ENCODE peak calls at places on chromosomes 4 and X, in four cellular contexts. T, F, L and I are unnamed samples.

GRCh38 chrX:119407681-119408080 is 8.5 kb downstream of the SLC25A43 start:
- DNase-seq in T (no peak), F (no peak), L (no peak), I (no peak)

GRCh38 chr4:3599951-3600350 is 67.7 kb upstream of the LRPAP1 start:
- DNase-seq in T (no peak), F (no peak), L (no peak), I (no peak)

GRCh38 chr4:75633846-75634245 is 3.5 kb upstream of the CDKL2 start:
- DNase-seq in T (no peak), F (no peak), L (no peak), I (no peak)

GRCh38 chrX:2870650-2871049 is 41.9 kb downstream of the GYG2 start:
- DNase-seq in T (no peak), F (no peak), L (no peak), I (no peak)

GRCh38 chrX:46965125-46965758 is 53.0 kb downstream of the JADE3 start:
- DNase-seq in T (no peak), F (no peak), L (no peak), I (no peak)

GRCh38 chr4:10157478-10158354 is 41.1 kb upstream of the WDR1 start:
- DNase-seq in T (peak; percentile 27), F (peak; percentile 58), L (peak; percentile 55), I (peak; percentile 33)

GRCh38 chrX:132490086-132490419 is 1.2 kb upstream of the MBNL3 start:
- DNase-seq in T (no peak), F (no peak), L (no peak), I (no peak)

GRCh38 chrX:40105016-40105790 is 7.4 kb upstream of the BCOR start:
- DNase-seq in T (no peak), F (peak; percentile 21), L (no peak), I (no peak)

GRCh38 chr4:2280531-2281300 is 18.8 kb upstream of the MXD4 start:
- DNase-seq in T (peak; percentile 17), F (no peak), L (no peak), I (no peak)

GRCh38 chrX:130560558-130560957 is 158.8 kb downstream of the RBMX2 start:
- DNase-seq in T (no peak), F (no peak), L (no peak), I (no peak)

GRCh38 chr4:42523066-42523718 is 125.9 kb downstream of the SHISA3 start:
- DNase-seq in T (no peak), F (no peak), L (no peak), I (no peak)

GRCh38 chrX:103782640-103783039 is 6.0 kb downstream of the PLP1 start:
- DNase-seq in T (no peak), F (no peak), L (peak; percentile 18), I (no peak)

GRCh38 chr4:26861434-26862186 is 969 bp downstream of the STIM2 start:
- DNase-seq in T (peak; percentile 87), F (peak; percentile 11), L (peak; percentile 63), I (peak; percentile 87)

GRCh38 chr4:8472689-8473197 is 32.2 kb downstream of the TRMT44 start:
- DNase-seq in T (no peak), F (no peak), L (peak; percentile 12), I (no peak)

GRCh38 chrX:94123062-94123461 is 449.1 kb downstream of the FAM133A start:
- DNase-seq in T (no peak), F (no peak), L (no peak), I (no peak)

GRCh38 chr4:81723927-81724587 is 252.3 kb upstream of the RASGEF1B start:
- DNase-seq in T (no peak), F (no peak), L (no peak), I (peak; percentile 38)

GRCh38 chr4:2745981-2746806 is 9.9 kb downstream of the TNIP2 start:
- DNase-seq in T (peak; percentile 89), F (peak; percentile 36), L (no peak), I (peak; percentile 66)

GRCh38 chr4:137307806-137308205 is 224.5 kb downstream of the PCDH18 start:
- DNase-seq in T (no peak), F (no peak), L (no peak), I (no peak)

GRCh38 chr4:15652191-15652590 is 3.0 kb downstream of the FBXL5 start:
- DNase-seq in T (no peak), F (no peak), L (no peak), I (no peak)

GRCh38 chrX:46577116-46578005 is 3.8 kb downstream of the CHST7 start:
- DNase-seq in T (no peak), F (no peak), L (no peak), I (no peak)

GRCh38 chrX:111159232-111159631 is 63.2 kb downstream of the PAK3 start:
- DNase-seq in T (no peak), F (no peak), L (no peak), I (no peak)

GRCh38 chr4:156321203-156321602 is 367.5 kb upstream of the CTSO start:
- DNase-seq in T (no peak), F (no peak), L (no peak), I (no peak)

GRCh38 chr4:17995165-17995564 is 26.4 kb downstream of the LCORL start:
- DNase-seq in T (no peak), F (no peak), L (no peak), I (no peak)

GRCh38 chr4:90084277-90084966 is 42.8 kb upstream of the CCSER1 start:
- DNase-seq in T (no peak), F (no peak), L (no peak), I (no peak)

GRCh38 chrX:20309796-20310195 is 43.1 kb upstream of the RPS6KA3 start:
- DNase-seq in T (no peak), F (no peak), L (no peak), I (no peak)

DNA sequence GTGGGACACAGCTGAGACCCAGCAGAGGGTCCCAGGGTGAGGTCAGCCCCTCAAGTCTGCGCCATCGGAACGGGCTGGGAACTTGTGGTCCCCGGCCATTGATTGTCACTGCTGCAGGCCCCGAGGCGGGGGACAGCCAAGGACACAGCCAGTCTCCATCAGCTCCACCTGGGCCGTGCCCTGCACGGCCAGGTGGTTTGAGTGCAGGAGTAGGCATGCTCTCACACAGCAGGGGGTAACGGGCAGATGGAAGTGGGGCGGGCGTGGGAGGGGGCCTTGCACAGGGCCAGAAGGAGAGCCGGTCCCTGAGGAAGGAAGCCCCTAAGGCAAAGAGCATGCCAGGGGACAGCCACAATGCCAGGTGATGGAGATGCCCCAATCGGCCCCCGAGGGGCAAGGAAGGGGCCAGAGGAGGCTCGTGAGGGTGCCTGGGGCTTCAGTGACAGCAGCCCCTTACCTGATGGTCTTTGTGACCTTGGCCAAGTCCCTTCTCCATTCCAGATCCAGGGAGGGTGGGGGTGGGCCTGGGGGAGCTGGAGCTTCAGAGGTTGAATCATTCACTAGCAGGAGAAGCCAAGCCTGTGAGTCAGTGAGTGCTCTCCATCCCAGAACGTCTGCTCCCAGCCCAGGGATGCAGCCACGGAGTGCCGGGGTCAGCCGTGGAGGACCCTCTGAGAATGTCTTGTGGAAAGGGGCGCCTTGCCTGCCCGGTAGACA is 2.3 kb downstream of the ATP2B3 start:
- DNase-seq in T (no peak), F (peak; percentile 47), L (no peak), I (no peak)
- H3K4me1 ChIP-seq in T (no peaks in the 10 kb centered on the region), F (peaks cover 19% of the 10 kb centered on the region), L (no peaks in the 10 kb centered on the region), I (no peaks in the 10 kb centered on the region)

DNA sequence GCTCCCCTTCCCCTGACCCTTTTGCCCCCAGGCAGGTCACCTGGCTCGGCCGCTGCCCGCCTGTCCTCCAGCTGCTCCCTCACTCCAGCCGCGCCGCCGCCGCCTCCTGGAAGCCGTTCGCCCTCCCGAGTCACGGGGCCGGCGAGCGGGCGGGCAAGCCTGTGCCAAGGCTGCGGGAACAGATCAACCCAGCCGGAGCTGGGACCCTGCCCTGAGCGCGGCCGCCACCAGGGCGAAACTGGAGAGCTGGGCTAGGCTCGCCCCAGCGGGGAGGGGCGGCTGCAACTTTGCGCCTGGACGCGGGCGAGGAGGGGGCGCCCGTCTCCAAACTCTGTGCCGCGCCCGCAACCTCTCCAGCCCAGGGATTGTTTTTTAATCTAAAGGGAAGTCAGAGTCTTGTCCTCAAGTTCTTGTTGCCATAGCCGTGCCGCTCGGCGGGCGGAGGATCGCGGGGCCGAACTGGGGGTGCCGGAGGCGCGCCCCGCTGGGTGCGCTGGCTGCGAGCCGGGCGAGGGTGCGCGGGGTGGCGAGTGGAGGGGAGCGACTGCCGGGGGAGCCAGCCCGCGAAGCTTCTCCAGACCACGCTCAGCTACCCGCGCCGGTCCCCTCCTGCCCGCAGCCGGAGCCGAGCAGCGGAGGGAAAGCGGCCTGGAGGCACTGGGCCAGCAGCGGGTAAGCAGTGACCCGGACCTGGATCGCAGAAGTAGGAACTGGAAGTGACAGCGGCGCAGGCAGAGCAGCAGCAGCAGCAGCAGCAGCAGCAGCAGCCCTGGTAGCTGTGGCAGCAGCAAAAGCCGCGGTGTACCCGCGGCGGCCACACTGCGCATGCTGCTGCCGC is 13.4 kb downstream of the ARHGEF6 start:
- DNase-seq in T (peak; percentile 58), F (peak; percentile 53), L (peak; percentile 40), I (peak; percentile 48)
- H3K4me3 ChIP-seq in T (peak overlapping the region; percentile 55), F (peak overlapping the region; percentile 72), L (peak overlapping the region; percentile 81), I (peak overlapping the region; percentile 61)

DNA sequence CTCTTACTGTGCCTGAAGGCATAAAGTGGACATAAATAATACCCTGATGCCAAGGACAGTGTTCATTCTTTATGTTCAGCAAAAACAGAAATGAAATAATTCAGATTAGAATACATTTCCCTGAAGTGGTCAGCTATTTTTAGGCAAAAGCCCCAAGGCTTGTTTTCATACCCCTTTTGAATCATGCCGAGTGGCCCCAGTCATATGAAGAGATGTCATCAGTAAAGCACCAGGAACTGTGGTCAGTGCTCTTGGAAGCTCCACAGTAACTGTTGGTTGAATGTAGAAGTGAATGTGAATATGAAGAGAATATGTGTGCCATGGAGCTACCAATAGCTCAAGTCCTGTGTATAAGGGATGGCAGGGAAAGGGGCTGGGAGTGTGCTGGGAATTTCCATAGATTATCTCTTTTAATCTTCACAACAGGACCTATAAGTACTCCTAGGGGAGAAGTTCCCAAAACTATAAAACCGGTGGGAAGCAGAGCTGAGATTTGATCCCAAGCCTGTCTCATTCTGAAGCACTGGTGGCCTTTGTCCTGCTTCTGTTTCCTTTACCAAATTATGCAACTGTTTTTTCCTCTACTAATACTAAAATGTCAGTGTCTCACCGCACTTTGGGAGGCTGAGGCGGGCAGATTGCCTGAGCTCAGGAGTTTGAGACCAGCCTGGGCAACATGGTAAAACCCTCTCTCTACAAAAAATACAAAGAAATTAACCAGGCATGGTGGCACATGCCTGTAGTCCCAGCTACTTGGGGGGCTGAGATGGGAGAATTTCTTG is 52.6 kb downstream of the FNIP2 start:
- DNase-seq in T (no peak), F (no peak), L (no peak), I (no peak)
- H3K4me1 ChIP-seq in T (peaks cover 9% of the 10 kb centered on the region), F (peaks cover 29% of the 10 kb centered on the region), L (no peaks in the 10 kb centered on the region), I (no peaks in the 10 kb centered on the region)

GRCh38 chr4:41146196-41146595 is 68.1 kb downstream of the APBB2 start:
- DNase-seq in T (no peak), F (no peak), L (no peak), I (no peak)
- H3K4me3 ChIP-seq in T (no peak overlapping the region), F (no peak overlapping the region), L (no peak overlapping the region), I (no peak overlapping the region)